ENCODE peak calls at places on chromosomes 4 and X, in ten cellular contexts. J is HepG2, X is adrenal gland, F is SK-N-SH, G is adipocyte, W is heart left ventricle, B is heart right ventricle, N is lung, Q is GM12878, Y is mammary epithelial cell. R is an unnamed sample. For H3K27me3 and H3K4me1, the result is how much of the 10 kb centered on the place peaks cover.

GRCh38 chr4:24794916-24795665 is at the start of gene SOD3:
- DNase-seq in J (peak), X (peak), F (no peak), G (peak), W (peak), B (peak), N (peak), Q (no peak), Y (no peak), R (peak)

GRCh38 chrX:48996969-48997368 is 5.1 kb downstream of the GRIPAP1 start:
- DNase-seq in J (no peak), X (no peak), F (no peak), G (no peak), W (no peak), B (no peak), N (no peak), Q (no peak), Y (no peak), R (no peak)

GRCh38 chr4:46992338-46992737 is 1.0 kb downstream of the GABRA4 start:
- DNase-seq in J (no peak), X (no peak), F (no peak), G (no peak), W (no peak), B (no peak), N (no peak), Q (no peak), Y (no peak), R (no peak)

GRCh38 chr4:77047037-77047436 is 28.8 kb downstream of the CCNI start:
- DNase-seq in J (peak), X (no peak), F (peak), G (peak), W (no peak), B (no peak), N (no peak), Q (no peak), Y (no peak), R (no peak)

GRCh38 chr4:154727540-154727939 is 16.3 kb upstream of the LRAT start:
- DNase-seq in J (peak), X (no peak), F (no peak), G (no peak), W (no peak), B (no peak), N (no peak), Q (no peak), Y (no peak), R (no peak)

GRCh38 chr4:183182873-183183725 is 84.0 kb downstream of the WWC2 start:
- DNase-seq in J (peak), X (peak), F (no peak), G (peak), W (no peak), B (peak), N (peak), Q (no peak), Y (peak), R (peak)

GRCh38 chr4:10944321-10944720 is 259.8 kb upstream of the CLNK start:
- DNase-seq in J (no peak), X (no peak), F (no peak), G (no peak), W (no peak), B (no peak), N (no peak), Q (no peak), Y (no peak), R (no peak)

GRCh38 chr4:55475394-55476243 is 71.1 kb downstream of the CLOCK start:
- DNase-seq in J (no peak), X (no peak), F (no peak), G (peak), W (no peak), B (no peak), N (no peak), Q (peak), Y (peak), R (peak)

GRCh38 chr4:188042191-188042590 is 46.6 kb downstream of the ZFP42 start:
- DNase-seq in J (no peak), X (no peak), F (no peak), G (no peak), W (no peak), B (no peak), N (no peak), Q (no peak), Y (no peak), R (no peak)

GRCh38 chrX:150258463-150259430 is 104.4 kb upstream of the MAMLD1 start:
- DNase-seq in J (no peak), X (no peak), F (no peak), G (peak), W (no peak), B (no peak), N (peak), Q (no peak), Y (no peak), R (peak)

GRCh38 chr4:27148211-27148895 is 287.7 kb downstream of the STIM2 start:
- DNase-seq in J (no peak), X (no peak), F (no peak), G (no peak), W (no peak), B (no peak), N (no peak), Q (no peak), Y (no peak), R (no peak)

GRCh38 chr4:151242305-151242704 is 34.7 kb upstream of the PRSS48 start:
- DNase-seq in J (no peak), X (no peak), F (no peak), G (no peak), W (no peak), B (no peak), N (no peak), Q (no peak), Y (no peak), R (no peak)

GRCh38 chrX:15906544-15906943 is 51.9 kb upstream of the AP1S2 start:
- DNase-seq in J (no peak), X (no peak), F (no peak), G (no peak), W (no peak), B (no peak), N (no peak), Q (no peak), Y (no peak), R (no peak)

GRCh38 chr4:15653864-15654391 is 1.2 kb downstream of the FBXL5 start:
- DNase-seq in J (peak), X (peak), F (peak), G (peak), W (no peak), B (no peak), N (no peak), Q (no peak), Y (peak), R (peak)

GRCh38 chrX:115378471-115378870 is 89.0 kb downstream of the LUZP4 start:
- DNase-seq in J (no peak), X (no peak), F (no peak), G (peak), W (no peak), B (no peak), N (no peak), Q (no peak), Y (no peak), R (no peak)

GRCh38 chr4:113943863-113944262 is 35.6 kb downstream of the ARSJ start:
- DNase-seq in J (no peak), X (no peak), F (no peak), G (no peak), W (no peak), B (no peak), N (no peak), Q (no peak), Y (no peak), R (no peak)

GRCh38 chr4:39855909-39856512 is 121.7 kb downstream of the PDS5A start:
- DNase-seq in J (no peak), X (no peak), F (no peak), G (no peak), W (no peak), B (no peak), N (no peak), Q (no peak), Y (peak), R (no peak)

GRCh38 chr4:183192566-183192965 is 93.5 kb downstream of the WWC2 start:
- DNase-seq in J (no peak), X (no peak), F (no peak), G (no peak), W (no peak), B (no peak), N (no peak), Q (no peak), Y (no peak), R (no peak)

DNA sequence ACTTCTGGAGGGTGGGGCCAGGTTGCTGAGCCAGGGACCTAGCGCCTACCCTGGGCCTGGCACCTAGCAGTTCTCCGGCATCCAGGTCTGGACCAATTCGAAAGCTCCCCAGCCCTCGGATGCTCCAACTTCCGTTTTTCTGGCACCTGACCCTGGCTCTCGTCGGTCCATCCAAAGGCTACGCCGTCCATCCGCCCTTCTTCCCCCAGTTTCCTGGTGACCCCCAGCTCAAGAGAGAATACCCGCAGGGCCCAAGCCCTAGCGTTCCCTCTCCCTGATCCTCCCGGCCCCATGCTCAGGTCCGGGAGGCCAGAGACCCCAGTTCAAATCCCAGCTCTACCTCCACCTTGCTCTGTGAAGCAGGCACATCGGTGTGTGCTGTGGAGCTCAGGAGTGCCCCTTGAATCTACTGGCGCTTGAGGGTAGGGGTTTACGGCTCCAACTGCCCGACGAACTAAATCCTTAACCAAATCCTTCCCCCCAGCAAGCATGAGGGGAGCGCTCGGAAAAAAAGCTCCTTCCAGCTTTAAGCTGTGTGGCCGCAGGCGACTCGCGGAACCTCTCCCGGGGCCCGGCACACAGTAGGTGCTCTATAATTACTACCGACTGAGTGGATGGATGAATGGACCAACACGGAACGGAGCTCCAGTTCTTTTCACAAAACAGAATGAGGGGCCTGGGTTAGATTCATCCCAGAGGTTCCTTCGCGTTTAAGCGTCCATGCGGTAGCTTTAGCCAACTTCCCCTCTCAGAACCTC is 1.1 kb downstream of the CRMP1 start:
- DNase-seq in J (no peak), X (no peak), F (peak), G (no peak), W (no peak), B (no peak), N (no peak), Q (no peak), Y (no peak), R (no peak)
- H3K27me3 ChIP-seq in J (under half), X (half or more), F (under half), G (half or more), W (half or more), B (half or more), N (under half), Q (under half), Y (half or more), R (under half)

DNA sequence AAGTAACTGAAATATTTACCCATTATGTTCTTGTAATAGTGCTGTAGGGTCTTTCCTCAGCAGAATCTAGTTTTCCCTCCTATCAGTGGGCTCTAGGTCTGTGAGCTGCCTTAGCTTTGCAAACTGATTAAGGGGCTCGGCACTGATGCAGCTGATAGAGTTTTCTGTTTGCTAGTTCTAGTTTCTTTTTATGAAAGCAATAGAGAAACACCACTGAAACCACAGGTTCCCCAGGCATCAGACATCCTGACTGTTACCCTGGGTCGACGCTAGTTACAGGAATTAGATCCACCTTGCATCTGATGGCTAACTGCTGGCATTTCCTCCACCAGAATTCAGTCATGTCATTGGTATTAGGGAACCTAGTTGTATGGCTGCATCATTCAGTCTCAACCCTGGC is 225.0 kb upstream of the VCX start:
- DNase-seq in J (no peak), X (no peak), F (no peak), G (no peak), W (no peak), B (no peak), N (no peak), Q (no peak), Y (no peak), R (no peak)
- H3K4me1 ChIP-seq in J (under half), X (under half), F (under half), G (under half), W (under half), B (under half), N (under half), Q (under half), Y (under half), R (under half)

DNA sequence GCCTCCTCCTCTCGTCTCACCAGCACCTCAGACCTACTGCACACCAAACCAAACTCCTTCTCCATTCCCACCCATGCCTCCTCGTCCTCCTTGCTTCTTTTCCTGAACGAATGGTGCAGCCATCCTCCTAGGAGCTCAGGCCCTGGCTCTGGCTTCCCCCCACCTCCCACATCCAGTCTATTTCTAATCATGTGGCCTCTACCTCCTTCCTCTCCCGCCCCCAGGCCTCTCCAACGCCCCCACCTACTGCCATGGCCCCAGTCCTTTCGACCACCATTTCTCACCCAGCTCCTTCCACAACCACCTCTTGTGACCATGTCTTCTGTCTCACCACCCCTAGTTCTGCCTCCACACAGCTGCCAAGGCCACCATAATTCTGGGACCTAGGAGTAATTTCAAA is 127.1 kb downstream of the PJA1 start:
- DNase-seq in J (no peak), X (no peak), F (no peak), G (no peak), W (no peak), B (no peak), N (peak), Q (no peak), Y (no peak), R (no peak)
- H3K27me3 ChIP-seq in J (under half), X (under half), F (under half), G (under half), W (under half), B (under half), N (under half), Q (under half), Y (under half), R (under half)

DNA sequence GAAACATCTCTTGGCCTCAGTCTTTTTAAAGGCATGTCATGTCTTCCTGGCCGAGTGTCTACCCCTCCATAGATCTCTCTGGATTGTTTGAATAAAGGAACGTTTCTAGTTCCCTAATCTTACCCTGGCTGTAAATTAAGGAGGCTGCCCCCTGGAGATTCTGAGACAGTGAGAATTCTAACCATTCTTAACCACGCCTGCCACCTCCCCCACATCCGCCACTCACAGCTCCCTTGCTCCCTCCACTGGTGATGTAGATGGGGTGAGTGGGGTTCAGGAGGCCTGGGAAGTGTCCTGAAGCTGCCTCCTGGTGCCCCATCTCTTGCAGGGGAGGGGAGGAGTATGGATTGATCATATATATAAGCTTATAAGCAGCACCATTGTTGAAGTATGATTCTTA is 48.0 kb upstream of the TRIM2 start:
- DNase-seq in J (no peak), X (no peak), F (no peak), G (no peak), W (no peak), B (no peak), N (no peak), Q (no peak), Y (no peak), R (no peak)
- H3K4me1 ChIP-seq in J (under half), X (under half), F (under half), G (under half), W (under half), B (under half), N (under half), Q (under half), Y (under half), R (under half)

GRCh38 chrX:108671526-108671925 is 64.8 kb downstream of the IRS4 start:
- DNase-seq in J (no peak), X (no peak), F (no peak), G (no peak), W (no peak), B (no peak), N (no peak), Q (no peak), Y (no peak), R (no peak)

GRCh38 chrX:108664701-108665100 is 71.7 kb downstream of the IRS4 start:
- DNase-seq in J (no peak), X (no peak), F (no peak), G (no peak), W (no peak), B (no peak), N (no peak), Q (no peak), Y (no peak), R (no peak)

DNA sequence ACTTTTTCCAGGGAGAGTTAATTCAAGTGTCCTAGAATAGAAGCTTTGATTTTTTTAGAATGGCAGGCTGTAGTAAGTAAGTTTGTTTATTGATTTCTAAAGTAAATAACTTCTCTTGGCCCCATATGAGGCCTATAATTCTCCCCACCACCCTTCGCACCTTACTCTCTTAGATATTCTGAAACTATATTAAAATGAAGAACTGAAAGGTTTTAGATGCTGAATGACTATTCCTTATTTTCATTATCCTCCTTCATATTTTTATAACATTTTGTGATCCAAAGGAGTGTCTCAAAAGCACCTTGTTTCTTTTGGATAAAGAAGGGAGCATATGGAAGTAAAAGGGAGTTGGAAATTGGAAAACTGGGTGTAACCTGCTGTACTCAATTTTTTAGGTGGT is 70.3 kb downstream of the IRS4 start:
- DNase-seq in J (no peak), X (no peak), F (no peak), G (no peak), W (no peak), B (no peak), N (no peak), Q (no peak), Y (no peak), R (no peak)
- H3K27me3 ChIP-seq in J (under half), X (under half), F (under half), G (under half), W (under half), B (under half), N (under half), Q (under half), Y (under half), R (under half)

DNA sequence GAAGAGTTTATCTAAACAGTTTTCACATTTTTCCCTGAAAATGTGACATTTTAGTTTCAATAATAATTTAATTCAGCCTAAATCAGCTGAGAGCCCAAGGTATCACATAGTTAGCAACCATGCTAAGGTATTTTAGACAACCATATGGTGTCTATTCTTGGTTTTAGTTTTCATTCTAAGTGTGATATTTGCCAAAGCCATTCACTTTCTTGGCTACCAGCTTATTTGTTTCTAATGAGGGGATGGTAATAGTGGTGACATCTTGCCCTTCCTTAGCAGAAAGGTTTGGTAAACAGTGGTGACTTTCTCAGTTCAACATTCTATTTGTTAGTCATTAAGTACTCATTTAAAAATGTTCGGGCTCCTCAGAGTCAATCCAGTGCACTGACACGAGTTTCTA is 854.9 kb upstream of the HTR2C start:
- DNase-seq in J (no peak), X (no peak), F (no peak), G (no peak), W (no peak), B (no peak), N (no peak), Q (no peak), Y (no peak), R (no peak)
- H3K4me1 ChIP-seq in J (under half), X (under half), F (under half), G (under half), W (under half), B (under half), N (under half), Q (under half), Y (under half), R (under half)

GRCh38 chr4:8464376-8464775 is 23.8 kb downstream of the TRMT44 start:
- DNase-seq in J (no peak), X (no peak), F (no peak), G (no peak), W (no peak), B (no peak), N (no peak), Q (no peak), Y (no peak), R (no peak)

GRCh38 chr4:8463811-8464210 is 23.2 kb downstream of the TRMT44 start:
- DNase-seq in J (no peak), X (no peak), F (no peak), G (no peak), W (no peak), B (no peak), N (no peak), Q (no peak), Y (no peak), R (no peak)

GRCh38 chr4:8461616-8462015 is 21.0 kb downstream of the TRMT44 start:
- DNase-seq in J (no peak), X (no peak), F (no peak), G (no peak), W (no peak), B (no peak), N (no peak), Q (no peak), Y (no peak), R (no peak)

GRCh38 chr4:8459867-8460453 is 19.4 kb downstream of the TRMT44 start:
- DNase-seq in J (no peak), X (no peak), F (no peak), G (no peak), W (no peak), B (no peak), N (no peak), Q (no peak), Y (no peak), R (no peak)

DNA sequence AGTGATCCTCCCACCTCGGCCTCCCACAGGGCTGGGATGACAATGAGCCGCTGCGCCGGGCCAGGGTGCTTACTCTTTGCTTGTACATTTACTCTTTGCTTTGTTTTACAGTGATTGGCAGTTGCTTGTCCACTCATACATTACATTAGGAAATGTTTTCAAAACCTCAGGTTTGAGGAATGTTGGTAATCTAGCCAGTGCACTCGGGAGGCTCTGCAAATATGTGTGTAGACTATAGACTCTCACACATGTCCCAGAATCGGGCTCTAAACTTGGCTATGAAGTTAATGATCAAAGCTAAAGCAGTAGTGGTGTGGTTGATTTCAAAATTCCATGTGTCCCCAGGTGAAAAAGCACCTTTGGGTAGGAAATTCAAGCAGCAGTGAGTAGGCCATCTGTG is 20.5 kb downstream of the TRMT44 start:
- DNase-seq in J (peak), X (no peak), F (no peak), G (no peak), W (no peak), B (no peak), N (no peak), Q (no peak), Y (no peak), R (no peak)
- H3K27me3 ChIP-seq in J (under half), X (under half), F (under half), G (under half), W (under half), B (under half), N (under half), Q (under half), Y (under half), R (under half)